ENCODE peak calls at places on chromosome X, in five cellular contexts. One of them, this sample, is unnamed.

GRCh38 chrX:373641-374471 is 12.9 kb downstream of the PPP2R3B start:
- DNase-seq in mesendoderm: peak
- DNase-seq in kidney glomerular epithelial cell: no peak
- DNase-seq in GM19239: no peak
- DNase-seq in kidney tubule cell: no peak
- DNase-seq in this sample: no peak

GRCh38 chrX:150451953-150452352 is 88.8 kb downstream of the MAMLD1 start:
- DNase-seq in GM19239: no peak
- DNase-seq in kidney glomerular epithelial cell: no peak
- DNase-seq in kidney tubule cell: no peak
- DNase-seq in mesendoderm: no peak
- DNase-seq in this sample: no peak

GRCh38 chrX:43939187-43939926 is 33.8 kb downstream of the NDP start:
- DNase-seq in GM19239: no peak
- DNase-seq in kidney glomerular epithelial cell: peak
- DNase-seq in kidney tubule cell: no peak
- DNase-seq in mesendoderm: no peak
- DNase-seq in this sample: peak

GRCh38 chrX:101415180-101416130 is 7.4 kb downstream of the HNRNPH2 start:
- DNase-seq in kidney glomerular epithelial cell: peak
- DNase-seq in mesendoderm: peak
- DNase-seq in GM19239: no peak
- DNase-seq in kidney tubule cell: peak
- DNase-seq in this sample: peak

GRCh38 chrX:39755152-39756032 is 342.4 kb downstream of the BCOR start:
- DNase-seq in kidney tubule cell: peak
- DNase-seq in mesendoderm: peak
- DNase-seq in GM19239: no peak
- DNase-seq in kidney glomerular epithelial cell: peak
- DNase-seq in this sample: peak

GRCh38 chrX:102892103-102892502 is 45.0 kb upstream of the RAB40AL start:
- DNase-seq in kidney tubule cell: no peak
- DNase-seq in GM19239: no peak
- DNase-seq in mesendoderm: no peak
- DNase-seq in kidney glomerular epithelial cell: no peak
- DNase-seq in this sample: peak

GRCh38 chrX:33970028-33970932 is 161.8 kb downstream of the FAM47A start:
- DNase-seq in mesendoderm: no peak
- DNase-seq in GM19239: no peak
- DNase-seq in kidney glomerular epithelial cell: no peak
- DNase-seq in kidney tubule cell: no peak
- DNase-seq in this sample: no peak

GRCh38 chrX:13721819-13722527 is 12.4 kb downstream of the TRAPPC2 start:
- DNase-seq in GM19239: no peak
- DNase-seq in mesendoderm: no peak
- DNase-seq in kidney tubule cell: no peak
- DNase-seq in kidney glomerular epithelial cell: no peak
- DNase-seq in this sample: peak

GRCh38 chrX:120334137-120334536 is 22.9 kb upstream of the TMEM255A start:
- DNase-seq in kidney glomerular epithelial cell: no peak
- DNase-seq in mesendoderm: peak
- DNase-seq in kidney tubule cell: no peak
- DNase-seq in GM19239: no peak
- DNase-seq in this sample: peak

GRCh38 chrX:32520789-32521188 is 690.6 kb downstream of the DMD start:
- DNase-seq in kidney tubule cell: no peak
- DNase-seq in mesendoderm: no peak
- DNase-seq in GM19239: no peak
- DNase-seq in kidney glomerular epithelial cell: no peak
- DNase-seq in this sample: no peak

GRCh38 chrX:125378205-125378604 is 58.5 kb downstream of the TEX13C start:
- DNase-seq in kidney tubule cell: peak
- DNase-seq in mesendoderm: peak
- DNase-seq in kidney glomerular epithelial cell: no peak
- DNase-seq in GM19239: no peak
- DNase-seq in this sample: no peak

GRCh38 chrX:39470588-39471155 is 627.1 kb downstream of the BCOR start:
- DNase-seq in kidney tubule cell: no peak
- DNase-seq in mesendoderm: no peak
- DNase-seq in GM19239: no peak
- DNase-seq in kidney glomerular epithelial cell: no peak
- DNase-seq in this sample: no peak

GRCh38 chrX:41781500-41781899 is 57.5 kb downstream of the GPR82 start:
- DNase-seq in kidney tubule cell: peak
- DNase-seq in GM19239: peak
- DNase-seq in mesendoderm: peak
- DNase-seq in kidney glomerular epithelial cell: peak
- DNase-seq in this sample: peak

GRCh38 chrX:140975472-140975871 is 26.9 kb upstream of the SPANXB1 start:
- DNase-seq in kidney glomerular epithelial cell: no peak
- DNase-seq in mesendoderm: no peak
- DNase-seq in GM19239: no peak
- DNase-seq in kidney tubule cell: no peak
- DNase-seq in this sample: no peak

GRCh38 chrX:137916090-137916746 is 350.3 kb downstream of the ZIC3 start:
- DNase-seq in mesendoderm: peak
- DNase-seq in GM19239: no peak
- DNase-seq in kidney tubule cell: no peak
- DNase-seq in kidney glomerular epithelial cell: no peak
- DNase-seq in this sample: peak

GRCh38 chrX:3548743-3549441 is 164.6 kb downstream of the PRKX start:
- DNase-seq in kidney glomerular epithelial cell: peak
- DNase-seq in mesendoderm: peak
- DNase-seq in GM19239: no peak
- DNase-seq in kidney tubule cell: peak
- DNase-seq in this sample: no peak

GRCh38 chrX:125826080-125826479 is 340.0 kb downstream of the DCAF12L2 start:
- DNase-seq in mesendoderm: peak
- DNase-seq in kidney tubule cell: no peak
- DNase-seq in kidney glomerular epithelial cell: no peak
- DNase-seq in GM19239: no peak
- DNase-seq in this sample: peak

GRCh38 chrX:1442724-1443367 is 9.9 kb downstream of the ASMTL start:
- DNase-seq in mesendoderm: no peak
- DNase-seq in kidney glomerular epithelial cell: no peak
- DNase-seq in kidney tubule cell: no peak
- DNase-seq in GM19239: no peak
- DNase-seq in this sample: no peak

GRCh38 chrX:16725067-16725466 is 5.7 kb downstream of the SYAP1 start:
- DNase-seq in mesendoderm: no peak
- DNase-seq in kidney glomerular epithelial cell: no peak
- DNase-seq in GM19239: no peak
- DNase-seq in kidney tubule cell: no peak
- DNase-seq in this sample: no peak

GRCh38 chrX:123884809-123885408 is 25.1 kb downstream of the XIAP start:
- DNase-seq in GM19239: no peak
- DNase-seq in kidney tubule cell: peak
- DNase-seq in kidney glomerular epithelial cell: peak
- DNase-seq in mesendoderm: peak
- DNase-seq in this sample: peak

GRCh38 chrX:153688900-153689590 is 1.3 kb downstream of the SLC6A8 start:
- DNase-seq in GM19239: no peak
- DNase-seq in kidney glomerular epithelial cell: no peak
- DNase-seq in mesendoderm: no peak
- DNase-seq in kidney tubule cell: peak
- DNase-seq in this sample: peak

GRCh38 chrX:3262906-3263305 is 83.5 kb downstream of the MXRA5 start:
- DNase-seq in kidney glomerular epithelial cell: peak
- DNase-seq in kidney tubule cell: peak
- DNase-seq in GM19239: no peak
- DNase-seq in mesendoderm: no peak
- DNase-seq in this sample: no peak

GRCh38 chrX:39313149-39313548 is 511.9 kb downstream of the MID1IP1 start:
- DNase-seq in GM19239: no peak
- DNase-seq in kidney glomerular epithelial cell: no peak
- DNase-seq in kidney tubule cell: no peak
- DNase-seq in mesendoderm: no peak
- DNase-seq in this sample: no peak

GRCh38 chrX:103687696-103688191 is 1.2 kb upstream of the MORF4L2 start:
- DNase-seq in kidney glomerular epithelial cell: peak
- DNase-seq in GM19239: no peak
- DNase-seq in mesendoderm: peak
- DNase-seq in kidney tubule cell: peak
- DNase-seq in this sample: peak

GRCh38 chrX:69179380-69179911 is 14.2 kb upstream of the PJA1 start:
- DNase-seq in kidney tubule cell: peak
- DNase-seq in GM19239: no peak
- DNase-seq in kidney glomerular epithelial cell: no peak
- DNase-seq in mesendoderm: peak
- DNase-seq in this sample: peak

GRCh38 chrX:150692837-150693781 is at the start of gene MTMR1:
- DNase-seq in kidney tubule cell: peak
- DNase-seq in mesendoderm: peak
- DNase-seq in GM19239: peak
- DNase-seq in kidney glomerular epithelial cell: no peak
- DNase-seq in this sample: peak

GRCh38 chrX:76657499-76657898 is 230.0 kb downstream of the MAGEE1 start:
- DNase-seq in mesendoderm: no peak
- DNase-seq in kidney glomerular epithelial cell: no peak
- DNase-seq in GM19239: no peak
- DNase-seq in kidney tubule cell: no peak
- DNase-seq in this sample: no peak

GRCh38 chrX:103774070-103774642 is 2.5 kb upstream of the PLP1 start:
- DNase-seq in kidney glomerular epithelial cell: no peak
- DNase-seq in mesendoderm: no peak
- DNase-seq in kidney tubule cell: peak
- DNase-seq in GM19239: no peak
- DNase-seq in this sample: peak

GRCh38 chrX:39895228-39896110 is 202.3 kb downstream of the BCOR start:
- DNase-seq in GM19239: no peak
- DNase-seq in kidney glomerular epithelial cell: no peak
- DNase-seq in kidney tubule cell: peak
- DNase-seq in mesendoderm: no peak
- DNase-seq in this sample: no peak

GRCh38 chrX:10177620-10178019 is 20.8 kb downstream of the CLCN4 start:
- DNase-seq in kidney tubule cell: no peak
- DNase-seq in kidney glomerular epithelial cell: no peak
- DNase-seq in mesendoderm: no peak
- DNase-seq in GM19239: no peak
- DNase-seq in this sample: no peak

GRCh38 chrX:50805316-50805715 is 8.7 kb downstream of the SHROOM4 start:
- DNase-seq in mesendoderm: no peak
- DNase-seq in kidney tubule cell: peak
- DNase-seq in kidney glomerular epithelial cell: peak
- DNase-seq in GM19239: no peak
- DNase-seq in this sample: peak